ENCODE peak calls at places on chromosomes 11 and 22, in eight cellular contexts. X is HT-29; L is pancreas; S is NCI-H1436 treated with DMSO at 0.1 percent for 48 hours; U is endothelial cell; E is activated gamma-delta T cell treated with anti-CD3 and anti-CD28 coated beads, Interleukin-2, amount 50 U/mL, for 16 hours; N is mucosa of gallbladder; C is nephron progenitor cell. W is an unnamed sample.

GRCh38 chr11:30312243-30312642 is 10.7 kb upstream of the ARL14EP start:
- DNase-seq in E (no peak), N (no peak), X (no peak), C (no peak), S (no peak), U (no peak), L (no peak), W (no peak)

GRCh38 chr11:2767751-2768150 is 68.0 kb upstream of the KCNQ1OT1 start:
- DNase-seq in S (no peak), N (peak; percentile 7), C (no peak), X (no peak), E (no peak), U (no peak), L (no peak), W (no peak)

GRCh38 chr11:69840371-69841169 is 21.4 kb upstream of the FGF3 start:
- DNase-seq in C (no peak), E (no peak), U (no peak), L (peak; percentile 27), X (peak; percentile 59), S (no peak), N (no peak), W (no peak)

GRCh38 chr11:66844496-66845142 is 1.4 kb downstream of the RCE1 start:
- DNase-seq in C (no peak), E (no peak), S (no peak), X (no peak), L (no peak), U (no peak), N (no peak), W (peak; percentile 0)

GRCh38 chr11:78768345-78768744 is 193.7 kb upstream of the NARS2 start:
- DNase-seq in N (no peak), U (no peak), E (no peak), L (no peak), X (no peak), S (no peak), C (no peak), W (no peak)

GRCh38 chr11:858053-858992 is 15.7 kb downstream of the TSPAN4 start:
- DNase-seq in S (no peak), U (no peak), X (no peak), L (no peak), C (no peak), E (no peak), N (no peak), W (no peak)

GRCh38 chr22:29617922-29618629 is 14.6 kb downstream of the NF2 start:
- DNase-seq in S (no peak), C (no peak), X (peak; percentile 96), U (no peak), N (no peak), L (no peak), E (no peak), W (no peak)

GRCh38 chr11:111676878-111677585 is 74.8 kb downstream of the SIK2 start:
- DNase-seq in S (no peak), L (no peak), U (no peak), N (no peak), E (no peak), C (no peak), X (no peak), W (no peak)

GRCh38 chr11:57370251-57370650 is 10.7 kb downstream of the PRG3 start:
- DNase-seq in L (no peak), N (no peak), E (no peak), X (no peak), S (no peak), C (no peak), U (no peak), W (no peak)

GRCh38 chr22:48758021-48758561 is 1069.6 kb downstream of the BRD1 start:
- DNase-seq in U (peak; percentile 1), L (no peak), S (no peak), X (no peak), C (no peak), N (peak; percentile 6), E (no peak), W (no peak)

GRCh38 chr22:44357296-44357961 is 44.7 kb upstream of the SHISAL1 start:
- DNase-seq in E (no peak), C (no peak), L (no peak), X (no peak), N (no peak), U (no peak), S (no peak), W (peak; percentile 43)

GRCh38 chr22:47192106-47192650 is 429.7 kb downstream of the TBC1D22A start:
- DNase-seq in L (no peak), N (no peak), X (no peak), E (no peak), C (no peak), U (no peak), S (no peak), W (peak; percentile 11)

GRCh38 chr22:30453731-30454510 is 17.9 kb downstream of the SEC14L3 start:
- DNase-seq in L (no peak), E (no peak), C (peak; percentile 18), U (peak; percentile 30), S (no peak), X (no peak), N (no peak), W (peak; percentile 69)

GRCh38 chr11:9953994-9954626 is 290.2 kb downstream of the SWAP70 start:
- DNase-seq in L (no peak), X (no peak), U (no peak), N (no peak), C (no peak), S (no peak), E (no peak), W (no peak)

GRCh38 chr11:118843518-118843917 is 40.2 kb upstream of the CXCR5 start:
- DNase-seq in E (no peak), N (no peak), C (no peak), L (no peak), X (no peak), U (no peak), S (no peak), W (no peak)

GRCh38 chr11:87083029-87083428 is 45.3 kb downstream of the TMEM135 start:
- DNase-seq in U (no peak), C (no peak), N (no peak), X (no peak), S (no peak), E (no peak), L (no peak), W (no peak)

GRCh38 chr11:2769779-2770555 is 70.2 kb upstream of the KCNQ1OT1 start:
- DNase-seq in N (peak; percentile 7), U (peak; percentile 2), C (no peak), S (no peak), X (no peak), L (peak; percentile 10), E (no peak), W (no peak)

GRCh38 chr11:75195164-75195962 is 44.5 kb downstream of the SLCO2B1 start:
- DNase-seq in U (no peak), C (no peak), S (no peak), E (no peak), N (peak; percentile 62), X (no peak), L (peak; percentile 64), W (no peak)

GRCh38 chr22:48942698-48943566 is 884.7 kb downstream of the BRD1 start:
- DNase-seq in N (peak; percentile 3), C (no peak), X (no peak), E (no peak), L (no peak), U (no peak), S (no peak), W (no peak)

GRCh38 chr22:20494978-20495860 is at the start of gene KLHL22:
- DNase-seq in C (peak; percentile 43), L (peak; percentile 39), U (peak; percentile 39), X (peak; percentile 50), N (peak; percentile 92), S (no peak), E (no peak), W (peak; percentile 69)

GRCh38 chr11:68809506-68809905 is 32.2 kb downstream of the CPT1A start:
- DNase-seq in L (no peak), S (no peak), E (no peak), C (no peak), N (no peak), X (no peak), U (no peak), W (no peak)

W was measured in NB4.